ENCODE peak calls at places on chromosome 14, in six cellular contexts. C is heart right ventricle, E is neural progenitor cell, I is endodermal cell, Q is heart left ventricle, P is cardiac fibroblast. U is an unnamed sample.

GRCh38 chr14:41506552-41506951 is 100.1 kb upstream of the LRFN5 start:
- DNase-seq in C (no peak), E (no peak), I (no peak), Q (no peak), P (no peak), U (no peak)

GRCh38 chr14:33530358-33530757 is 420.5 kb downstream of the EGLN3 start:
- DNase-seq in C (no peak), E (no peak), I (no peak), Q (no peak), P (no peak), U (no peak)

GRCh38 chr14:51382506-51382905 is 142.5 kb downstream of the TMX1 start:
- DNase-seq in C (no peak), E (no peak), I (no peak), Q (no peak), P (no peak), U (no peak)

GRCh38 chr14:69360438-69361108 is 37.5 kb downstream of the ERH start:
- DNase-seq in C (no peak), E (no peak), I (no peak), Q (no peak), P (no peak), U (no peak)

GRCh38 chr14:29805415-29806123 is 122.1 kb downstream of the PRKD1 start:
- DNase-seq in C (peak), E (no peak), I (no peak), Q (peak), P (peak), U (peak)

GRCh38 chr14:21090194-21090939 is 8.1 kb downstream of the ZNF219 start:
- DNase-seq in C (peak), E (peak), I (peak), Q (no peak), P (peak), U (no peak)

GRCh38 chr14:38662781-38663180 is 406.9 kb upstream of the CLEC14A start:
- DNase-seq in C (no peak), E (no peak), I (no peak), Q (no peak), P (no peak), U (no peak)

GRCh38 chr14:36658091-36659009 is 3.3 kb upstream of the PAX9 start:
- DNase-seq in C (no peak), E (peak), I (peak), Q (no peak), P (no peak), U (no peak)

GRCh38 chr14:100771121-100771800 is 44.6 kb downstream of the DLK1 start:
- DNase-seq in C (no peak), E (no peak), I (peak), Q (no peak), P (no peak), U (no peak)

GRCh38 chr14:100611811-100612480 is 24.7 kb upstream of the BEGAIN start:
- DNase-seq in C (no peak), E (no peak), I (peak), Q (peak), P (no peak), U (no peak)

GRCh38 chr14:100041274-100041673 is 23.9 kb upstream of the EVL start:
- DNase-seq in C (no peak), E (no peak), I (no peak), Q (no peak), P (no peak), U (no peak)

GRCh38 chr14:68791078-68791983 is 1.5 kb downstream of the ZFP36L1 start:
- DNase-seq in C (no peak), E (peak), I (peak), Q (no peak), P (peak), U (no peak)

GRCh38 chr14:51357250-51357649 is 117.2 kb downstream of the TMX1 start:
- DNase-seq in C (no peak), E (no peak), I (no peak), Q (no peak), P (no peak), U (peak)

GRCh38 chr14:101740981-101741380 is 20.5 kb upstream of the PPP2R5C start:
- DNase-seq in C (no peak), E (no peak), I (no peak), Q (no peak), P (no peak), U (no peak)

GRCh38 chr14:69539631-69540410 is 34.9 kb downstream of the CCDC177 start:
- DNase-seq in C (peak), E (no peak), I (no peak), Q (no peak), P (peak), U (peak)

GRCh38 chr14:100679707-100680438 is 46.8 kb upstream of the DLK1 start:
- DNase-seq in C (peak), E (no peak), I (no peak), Q (peak), P (peak), U (peak)

GRCh38 chr14:48672506-48672905 is 913.7 kb downstream of the RPS29 start:
- DNase-seq in C (no peak), E (no peak), I (no peak), Q (no peak), P (no peak), U (no peak)

GRCh38 chr14:25537846-25538455 is 488.0 kb upstream of the STXBP6 start:
- DNase-seq in C (no peak), E (peak), I (peak), Q (no peak), P (peak), U (no peak)

GRCh38 chr14:99378782-99379214 is 101.9 kb downstream of the SETD3 start:
- DNase-seq in C (no peak), E (no peak), I (no peak), Q (no peak), P (peak), U (no peak)

GRCh38 chr14:49999216-49999761 is 106.4 kb downstream of the ARF6 start:
- DNase-seq in C (peak), E (no peak), I (peak), Q (peak), P (peak), U (no peak)

GRCh38 chr14:102323102-102323501 is 3.6 kb downstream of the ZNF839 start:
- DNase-seq in C (peak), E (peak), I (peak), Q (peak), P (peak), U (peak)

GRCh38 chr14:22986508-22987054 is 4.2 kb upstream of the AJUBA start:
- DNase-seq in C (peak), E (peak), I (peak), Q (peak), P (peak), U (no peak)

GRCh38 chr14:100176811-100177327 is 17.4 kb upstream of the DEGS2 start:
- DNase-seq in C (no peak), E (no peak), I (no peak), Q (no peak), P (no peak), U (no peak)

GRCh38 chr14:96139879-96140278 is 64.8 kb upstream of the BDKRB2 start:
- DNase-seq in C (no peak), E (no peak), I (no peak), Q (no peak), P (peak), U (no peak)

GRCh38 chr14:52077261-52077984 is 8.6 kb upstream of the NID2 start:
- DNase-seq in C (no peak), E (no peak), I (no peak), Q (no peak), P (peak), U (no peak)

GRCh38 chr14:36905272-36906046 is 243.8 kb downstream of the PAX9 start:
- DNase-seq in C (no peak), E (peak), I (no peak), Q (no peak), P (no peak), U (no peak)

GRCh38 chr14:99189201-99189801 is 82.7 kb downstream of the BCL11B start:
- DNase-seq in C (no peak), E (no peak), I (no peak), Q (no peak), P (no peak), U (no peak)

GRCh38 chr14:60064491-60065072 is 27.1 kb upstream of the PCNX4 start:
- DNase-seq in C (no peak), E (peak), I (no peak), Q (no peak), P (peak), U (no peak)

GRCh38 chr14:94396628-94397210 is 8.3 kb upstream of the SERPINA1 start:
- DNase-seq in C (no peak), E (no peak), I (no peak), Q (no peak), P (no peak), U (no peak)

GRCh38 chr14:63713058-63713457 is 14.8 kb downstream of the SGPP1 start:
- DNase-seq in C (no peak), E (no peak), I (no peak), Q (no peak), P (peak), U (no peak)

GRCh38 chr14:21084988-21085853 is 13.2 kb downstream of the ZNF219 start:
- DNase-seq in C (peak), E (no peak), I (no peak), Q (no peak), P (peak), U (no peak)

GRCh38 chr14:23121401-23121800 is 2.3 kb upstream of the CEBPE start:
- DNase-seq in C (no peak), E (peak), I (peak), Q (peak), P (peak), U (peak)

GRCh38 chr14:51430600-51430999 is 190.6 kb downstream of the TMX1 start:
- DNase-seq in C (no peak), E (peak), I (no peak), Q (no peak), P (peak), U (no peak)

GRCh38 chr14:100348779-100349708 is 25.9 kb downstream of the SLC25A47 start:
- DNase-seq in C (no peak), E (no peak), I (peak), Q (no peak), P (no peak), U (no peak)

GRCh38 chr14:96001866-96002510 is 37.2 kb upstream of the C14orf132 start:
- DNase-seq in C (no peak), E (peak), I (peak), Q (no peak), P (peak), U (no peak)

GRCh38 chr14:91116913-91117588 is 3.2 kb downstream of the DGLUCY start:
- DNase-seq in C (no peak), E (no peak), I (no peak), Q (no peak), P (no peak), U (no peak)
- TF ChIP-seq CTCF in C (no peak), E (no peak), I (no peak), Q (no peak), P (no peak), U (no peak)

DNA sequence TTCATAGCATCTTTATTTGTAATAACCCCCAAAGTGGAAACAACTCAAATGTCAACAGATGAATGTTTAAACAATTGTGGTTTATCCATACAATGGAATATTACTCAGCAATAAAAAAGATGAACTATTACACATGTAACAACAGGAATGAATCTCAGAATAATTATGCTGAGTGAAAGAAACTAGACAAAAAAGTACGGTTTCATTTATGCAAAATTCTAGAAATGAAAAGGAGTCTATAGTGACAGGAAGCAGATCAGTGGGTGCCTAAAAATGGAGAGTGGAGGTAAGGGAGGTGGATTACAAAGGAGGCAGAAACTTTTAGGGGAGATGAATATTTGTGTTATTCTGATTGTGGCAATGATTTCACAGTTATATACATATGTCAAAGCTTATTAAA is 4.8 kb downstream of the PRKCH start:
- DNase-seq in C (no peak), E (no peak), I (no peak), Q (no peak), P (no peak), U (no peak)
- H3K4me3 ChIP-seq in C (peak), E (no peak), I (no peak), Q (no peak), P (no peak), U (no peak)

GRCh38 chr14:75514673-75515630 is 7.3 kb upstream of the BATF start:
- DNase-seq in C (no peak), E (peak), I (peak), Q (no peak), P (peak), U (no peak)
- TF ChIP-seq CTCF in C (peak), E (peak), I (peak), Q (peak), P (peak), U (peak)

GRCh38 chr14:74241611-74242005 is 2.4 kb downstream of the VSX2 start:
- DNase-seq in C (no peak), E (no peak), I (no peak), Q (no peak), P (no peak), U (no peak)

GRCh38 chr14:74238974-74239847 is at the start of gene VSX2:
- DNase-seq in C (no peak), E (peak), I (peak), Q (no peak), P (no peak), U (no peak)

GRCh38 chr14:74239848-74240793 is 872 bp downstream of the VSX2 start:
- DNase-seq in C (no peak), E (peak), I (peak), Q (no peak), P (no peak), U (no peak)

GRCh38 chr14:74242055-74243042 is 3.1 kb downstream of the VSX2 start:
- DNase-seq in C (no peak), E (peak), I (peak), Q (no peak), P (no peak), U (no peak)

GRCh38 chr14:74240794-74241610 is 1.8 kb downstream of the VSX2 start:
- DNase-seq in C (no peak), E (peak), I (peak), Q (no peak), P (no peak), U (no peak)
- H3K4me3 ChIP-seq in C (peak), E (peak), I (peak), Q (peak), P (no peak), U (no peak)

DNA sequence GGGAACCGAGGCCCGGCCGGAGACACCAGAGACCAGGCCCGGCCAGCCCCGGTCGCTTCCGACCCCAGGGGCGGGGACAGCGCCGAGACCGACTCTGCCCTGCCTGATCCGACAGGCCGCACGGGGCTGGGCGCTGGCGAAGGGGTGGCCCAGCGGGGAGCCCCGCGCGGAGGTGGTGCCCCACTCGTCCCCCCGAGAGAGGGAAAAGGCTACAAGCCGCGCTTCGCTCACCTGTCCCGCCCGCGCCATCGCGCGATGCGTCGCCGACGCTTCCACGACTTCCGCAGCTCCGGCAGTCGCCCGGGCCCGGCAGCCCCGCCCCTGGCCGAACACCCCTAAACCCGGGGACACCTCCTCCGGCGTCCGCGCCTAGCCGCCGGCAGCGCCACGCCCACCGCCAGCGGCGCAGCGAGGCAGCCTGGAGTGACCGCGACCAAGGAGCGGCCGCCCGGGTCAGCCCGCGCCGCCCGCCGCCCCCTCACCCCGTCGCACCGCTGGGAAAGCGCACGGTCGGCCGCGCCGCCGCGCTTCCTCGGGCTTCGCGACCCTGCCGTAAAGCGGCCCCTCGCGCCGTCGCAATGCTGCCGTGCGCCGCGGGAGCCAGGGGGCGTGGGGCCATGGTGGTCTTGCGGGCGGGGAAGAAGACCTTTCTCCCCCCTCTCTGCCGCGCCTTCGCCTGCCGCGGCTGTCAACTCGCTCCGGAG is at the start of the genes BAG5 and COA8:
- DNase-seq in C (peak), E (peak), I (peak), Q (peak), P (peak), U (no peak)
- TF ChIP-seq CTCF in C (peak), E (no peak), I (no peak), Q (peak), P (no peak), U (no peak)

DNA sequence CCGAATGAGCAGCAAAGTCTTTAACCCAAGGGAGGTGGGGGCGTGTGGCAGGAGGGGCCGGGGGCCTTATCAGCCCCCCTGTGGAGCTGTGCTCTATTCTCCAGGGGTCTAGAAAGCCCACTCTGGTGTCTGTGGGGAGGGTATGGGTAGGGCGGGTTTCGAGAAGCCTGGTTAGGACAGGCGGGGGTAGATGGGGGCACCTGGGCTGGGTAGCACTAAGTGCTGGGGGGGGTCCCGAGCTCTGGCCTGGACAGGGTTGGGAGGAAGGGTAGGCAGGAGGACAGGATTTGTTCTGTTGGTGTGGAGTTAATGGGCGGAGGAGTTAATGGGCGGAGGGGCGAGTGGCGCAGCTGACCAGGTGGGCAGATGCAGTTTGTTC is 2.0 kb downstream of the PACS2 start:
- DNase-seq in C (no peak), E (no peak), I (no peak), Q (no peak), P (no peak), U (no peak)
- H3K4me3 ChIP-seq in C (no peak), E (no peak), I (peak), Q (no peak), P (no peak), U (no peak)

DNA sequence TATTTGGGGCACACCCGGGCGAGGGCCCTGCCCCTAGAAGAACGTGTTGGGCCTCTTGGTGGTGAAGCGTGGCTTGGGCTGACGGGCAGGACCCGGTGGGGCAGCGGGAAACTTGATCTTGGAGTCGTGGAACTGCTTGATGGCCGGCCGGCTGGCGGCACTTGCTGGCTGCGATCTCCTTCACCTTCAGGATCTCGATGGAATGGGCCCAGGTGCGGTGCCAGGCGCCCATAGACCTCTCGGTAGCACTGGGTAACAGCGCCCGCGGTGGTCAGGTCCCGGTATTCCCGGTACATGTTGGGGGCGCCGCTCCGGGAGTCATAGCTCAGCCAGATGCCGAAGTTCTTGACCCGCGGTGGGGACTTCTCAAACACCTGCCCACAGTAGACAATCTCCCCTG is 16.5 kb downstream of the UBR7 start:
- DNase-seq in C (no peak), E (no peak), I (no peak), Q (no peak), P (no peak), U (no peak)
- TF ChIP-seq CTCF in C (no peak), E (no peak), I (no peak), Q (no peak), P (no peak), U (no peak)

GRCh38 chr14:97719043-97719442 is 921.9 kb downstream of the VRK1 start:
- DNase-seq in C (no peak), E (no peak), I (no peak), Q (no peak), P (no peak), U (no peak)

GRCh38 chr14:97723834-97724770 is 926.9 kb downstream of the VRK1 start:
- DNase-seq in C (no peak), E (no peak), I (no peak), Q (no peak), P (no peak), U (no peak)

GRCh38 chr14:97719931-97720330 is 922.7 kb downstream of the VRK1 start:
- DNase-seq in C (no peak), E (no peak), I (no peak), Q (no peak), P (no peak), U (no peak)

GRCh38 chr14:97726661-97727060 is 929.5 kb downstream of the VRK1 start:
- DNase-seq in C (no peak), E (no peak), I (no peak), Q (no peak), P (no peak), U (no peak)

GRCh38 chr14:97723321-97723720 is 926.1 kb downstream of the VRK1 start:
- DNase-seq in C (no peak), E (no peak), I (no peak), Q (no peak), P (no peak), U (no peak)
- H3K4me3 ChIP-seq in C (no peak), E (no peak), I (no peak), Q (no peak), P (no peak), U (no peak)

DNA sequence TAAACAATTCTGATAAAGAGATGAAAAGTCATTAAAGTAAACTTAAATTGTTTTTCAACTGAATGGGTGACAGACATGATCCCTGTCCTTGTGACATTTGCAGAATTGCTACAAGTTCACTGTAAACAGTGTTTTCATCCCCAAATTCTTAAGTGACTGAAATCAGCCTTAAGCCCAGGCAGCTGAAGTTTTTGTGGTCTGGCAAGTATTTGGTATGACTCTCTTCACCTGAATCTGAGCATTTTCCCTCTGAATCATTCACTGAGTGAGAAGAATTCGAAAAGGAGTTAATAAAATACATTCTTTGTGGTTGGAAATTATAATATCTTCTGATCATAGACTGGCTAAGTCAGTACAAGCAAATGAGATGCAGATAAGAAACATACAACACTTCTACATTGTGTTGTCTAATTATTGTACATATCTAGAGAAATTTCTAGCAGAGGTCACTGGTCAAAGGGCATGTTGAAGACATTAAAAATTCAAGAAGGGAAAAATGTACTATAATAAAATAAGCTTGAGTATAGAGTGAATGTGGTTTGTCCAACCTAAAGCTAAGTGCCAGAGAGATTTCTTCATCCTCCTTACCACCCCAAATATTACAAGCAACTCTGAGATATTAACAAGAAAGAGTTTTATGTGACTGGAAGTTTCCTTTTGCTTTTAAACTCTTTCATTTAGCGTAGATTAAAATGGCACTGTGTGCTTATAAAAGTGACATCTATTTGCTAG is 177.8 kb upstream of the DIO2 start:
- DNase-seq in C (no peak), E (no peak), I (no peak), Q (no peak), P (peak), U (peak)
- TF ChIP-seq CTCF in C (no peak), E (no peak), I (no peak), Q (no peak), P (no peak), U (no peak)

U was measured in AG09309.